ENCODE peak calls at places on chromosomes 4 and X, in six cellular contexts. T is fibroblast of lung, X is NT2/D1, A is mammary epithelial cell, U is astrocyte, S is H9. D is an unnamed sample. For H3K4me1, the result is how much of the 10 kb centered on the place peaks cover.

GRCh38 chrX:108032944-108033343 is 11.9 kb upstream of the VSIG1 start:
- DNase-seq in T (no peak), X (no peak), A (no peak), U (no peak), S (no peak), D (no peak)

GRCh38 chr4:59818656-59819055 is 1381.5 kb upstream of the ADGRL3 start:
- DNase-seq in T (peak), X (no peak), A (no peak), U (peak), S (no peak), D (no peak)

GRCh38 chr4:26065833-26066232 is 151.8 kb downstream of the SMIM20 start:
- DNase-seq in T (peak), X (no peak), A (no peak), U (no peak), S (no peak), D (no peak)

GRCh38 chrX:14412686-14413085 is 116.7 kb upstream of the GLRA2 start:
- DNase-seq in T (no peak), X (no peak), A (peak), U (no peak), S (no peak), D (no peak)

GRCh38 chrX:8913665-8914409 is 112.7 kb upstream of the FAM9A start:
- DNase-seq in T (peak), X (no peak), A (no peak), U (peak), S (no peak), D (peak)

GRCh38 chr4:52957791-52958190 is 95.7 kb downstream of the RASL11B start:
- DNase-seq in T (peak), X (no peak), A (no peak), U (no peak), S (no peak), D (no peak)

GRCh38 chr4:125303058-125303457 is 11.7 kb upstream of the FAT4 start:
- DNase-seq in T (no peak), X (no peak), A (no peak), U (peak), S (no peak), D (peak)

GRCh38 chr4:32102941-32103340 is 1382.8 kb downstream of the PCDH7 start:
- DNase-seq in T (no peak), X (no peak), A (no peak), U (no peak), S (no peak), D (peak)

GRCh38 chr4:65538571-65538970 is 131.7 kb downstream of the EPHA5 start:
- DNase-seq in T (no peak), X (no peak), A (no peak), U (peak), S (no peak), D (peak)

GRCh38 chr4:52173470-52174055 is 122.5 kb downstream of the SPATA18 start:
- DNase-seq in T (peak), X (no peak), A (no peak), U (no peak), S (no peak), D (peak)

GRCh38 chrX:18973527-18974192 is 10.3 kb downstream of the PHKA2 start:
- DNase-seq in T (no peak), X (no peak), A (no peak), U (no peak), S (no peak), D (no peak)

GRCh38 chrX:45714864-45715263 is 514.2 kb upstream of the DIPK2B start:
- DNase-seq in T (peak), X (no peak), A (peak), U (peak), S (no peak), D (peak)

GRCh38 chrX:139094671-139095592 is 383.4 kb upstream of the FGF13 start:
- DNase-seq in T (no peak), X (no peak), A (peak), U (peak), S (no peak), D (no peak)

GRCh38 chr4:16443504-16444088 is 217.3 kb upstream of the TAPT1 start:
- DNase-seq in T (peak), X (peak), A (peak), U (peak), S (no peak), D (peak)

GRCh38 chrX:23704673-23705206 is 37.4 kb downstream of the PRDX4 start:
- DNase-seq in T (no peak), X (no peak), A (no peak), U (no peak), S (no peak), D (no peak)

GRCh38 chr4:83028976-83029375 is 6.0 kb upstream of the COPS4 start:
- DNase-seq in T (no peak), X (no peak), A (no peak), U (no peak), S (no peak), D (no peak)

GRCh38 chrX:115459883-115460564 is 101.0 kb upstream of the PLS3 start:
- DNase-seq in T (peak), X (no peak), A (no peak), U (peak), S (no peak), D (peak)

GRCh38 chrX:18698762-18699650 is 8.4 kb upstream of the PPEF1 start:
- DNase-seq in T (peak), X (no peak), A (no peak), U (no peak), S (no peak), D (no peak)

GRCh38 chr4:122012735-122013134 is 60.9 kb upstream of the TRPC3 start:
- DNase-seq in T (peak), X (no peak), A (no peak), U (peak), S (no peak), D (peak)

GRCh38 chr4:129143359-129143758 is 47.4 kb downstream of the C4orf33 start:
- DNase-seq in T (no peak), X (no peak), A (no peak), U (no peak), S (no peak), D (peak)

GRCh38 chr4:129144755-129145206 is 48.8 kb downstream of the C4orf33 start:
- DNase-seq in T (peak), X (no peak), A (no peak), U (no peak), S (no peak), D (no peak)

GRCh38 chr4:129136433-129136832 is 40.5 kb downstream of the C4orf33 start:
- DNase-seq in T (no peak), X (no peak), A (no peak), U (no peak), S (no peak), D (no peak)

GRCh38 chr4:129138762-129139496 is 43.0 kb downstream of the C4orf33 start:
- DNase-seq in T (no peak), X (no peak), A (peak), U (no peak), S (no peak), D (no peak)

DNA sequence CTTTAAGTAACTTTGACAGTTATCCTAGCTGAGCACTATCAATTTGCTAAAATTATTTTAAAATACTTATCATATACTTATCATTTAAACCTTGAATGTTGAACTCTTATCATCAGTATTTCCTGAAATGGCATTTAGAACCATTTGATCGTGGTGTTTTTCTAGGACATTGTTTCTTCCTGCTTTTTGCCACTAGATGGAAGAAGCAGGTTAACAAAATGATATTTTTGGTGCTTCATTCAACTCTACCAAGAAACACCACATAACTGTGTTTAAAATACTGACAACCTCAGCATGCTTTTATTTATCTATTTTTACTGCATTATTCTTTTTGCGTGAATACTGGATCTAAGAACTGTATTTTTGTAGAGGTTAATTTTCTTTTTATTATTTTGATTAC is 44.6 kb downstream of the C4orf33 start:
- DNase-seq in T (peak), X (no peak), A (no peak), U (no peak), S (no peak), D (peak)
- H3K9ac ChIP-seq in T (no peak), X (no peak), A (no peak), U (no peak), S (no peak), D (no peak)

GRCh38 chr4:6694177-6694901 is 661 bp downstream of the S100P start:
- DNase-seq in T (no peak), X (no peak), A (no peak), U (no peak), S (no peak), D (no peak)

GRCh38 chr4:6696611-6697010 is 2.9 kb downstream of the S100P start:
- DNase-seq in T (no peak), X (no peak), A (peak), U (no peak), S (no peak), D (no peak)

GRCh38 chr4:6697096-6697495 is 3.4 kb downstream of the S100P start:
- DNase-seq in T (no peak), X (no peak), A (peak), U (no peak), S (no peak), D (no peak)

GRCh38 chr4:6693274-6694176 is at the start of gene S100P:
- DNase-seq in T (no peak), X (no peak), A (no peak), U (no peak), S (no peak), D (no peak)

GRCh38 chr4:6695660-6696581 is 2.2 kb downstream of the S100P start:
- DNase-seq in T (no peak), X (no peak), A (peak), U (no peak), S (no peak), D (no peak)
- H3K4me1 ChIP-seq in T (under half), X (under half), A (under half), U (under half), S (under half), D (under half)

GRCh38 chr4:90127223-90127705 is at the start of gene CCSER1:
- DNase-seq in T (peak), X (no peak), A (peak), U (peak), S (peak), D (peak)
- H3K9ac ChIP-seq in T (no peak), X (peak), A (no peak), U (peak), S (peak), D (no peak)

GRCh38 chr4:104421576-104421975 is 73.1 kb downstream of the CXXC4 start:
- DNase-seq in T (no peak), X (no peak), A (no peak), U (peak), S (no peak), D (no peak)

GRCh38 chr4:104425003-104425402 is 69.7 kb downstream of the CXXC4 start:
- DNase-seq in T (no peak), X (no peak), A (no peak), U (no peak), S (no peak), D (no peak)

GRCh38 chr4:104420766-104421165 is 73.9 kb downstream of the CXXC4 start:
- DNase-seq in T (peak), X (no peak), A (no peak), U (peak), S (no peak), D (no peak)

GRCh38 chr4:104425948-104426347 is 68.7 kb downstream of the CXXC4 start:
- DNase-seq in T (no peak), X (no peak), A (no peak), U (no peak), S (no peak), D (no peak)

DNA sequence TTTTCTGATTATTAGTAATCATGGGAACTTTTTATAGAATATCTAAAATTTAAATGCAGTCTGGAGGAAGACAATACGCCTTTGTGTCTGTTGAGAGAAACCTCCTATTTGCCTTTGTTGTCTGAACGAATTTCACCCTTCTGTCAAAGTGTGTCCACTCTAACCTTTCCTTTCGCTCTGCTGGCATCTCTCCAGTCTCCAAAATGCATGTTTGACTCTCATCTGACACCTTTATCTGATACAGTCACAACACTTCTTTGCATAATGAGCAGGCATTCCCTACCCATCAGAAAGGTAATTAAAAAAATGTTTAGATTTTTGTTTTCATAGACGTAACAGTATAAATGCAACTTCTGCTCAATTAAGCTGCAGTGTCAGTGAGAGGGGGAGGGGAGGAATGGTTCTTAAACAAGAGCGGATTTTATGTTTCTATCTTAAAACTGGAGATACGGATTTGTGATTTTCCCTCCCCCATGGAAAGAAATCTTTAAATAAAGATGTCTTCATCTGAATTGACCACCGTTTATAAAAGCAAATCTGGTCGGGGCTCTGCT is 70.2 kb downstream of the CXXC4 start:
- DNase-seq in T (peak), X (no peak), A (no peak), U (no peak), S (no peak), D (no peak)
- H3K4me1 ChIP-seq in T (under half), X (under half), A (under half), U (under half), S (under half), D (under half)

GRCh38 chr4:55547918-55548317 is 1.2 kb upstream of the CLOCK start:
- DNase-seq in T (no peak), X (no peak), A (no peak), U (no peak), S (no peak), D (no peak)
- H3K9ac ChIP-seq in T (no peak), X (peak), A (peak), U (peak), S (no peak), D (peak)

DNA sequence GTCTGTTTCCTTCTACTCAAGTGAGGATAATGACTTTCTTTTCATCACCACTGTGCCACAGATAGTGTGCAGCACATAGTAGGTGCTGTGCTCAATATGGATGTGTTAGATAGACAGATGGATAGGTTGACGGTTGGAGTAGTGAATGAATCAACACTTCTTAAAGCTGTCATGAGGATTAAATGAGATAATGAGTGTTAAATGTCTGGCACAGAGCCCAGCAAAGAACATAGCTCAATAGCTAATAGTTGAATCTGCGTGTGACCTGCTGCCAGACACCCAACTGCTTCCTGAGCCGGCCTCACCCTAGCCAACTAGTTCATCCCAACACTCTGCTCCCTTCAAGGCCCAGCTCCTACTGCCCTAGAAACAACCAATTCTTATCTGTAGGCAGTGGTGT is 67.7 kb upstream of the PJA1 start:
- DNase-seq in T (no peak), X (no peak), A (no peak), U (no peak), S (no peak), D (no peak)
- H3K4me1 ChIP-seq in T (under half), X (under half), A (under half), U (under half), S (under half), D (under half)

GRCh38 chr4:84583871-84584373 is 995 bp downstream of the CDS1 start:
- DNase-seq in T (peak), X (no peak), A (no peak), U (no peak), S (no peak), D (peak)

GRCh38 chr4:84585276-84585675 is 2.3 kb downstream of the CDS1 start:
- DNase-seq in T (no peak), X (no peak), A (no peak), U (no peak), S (no peak), D (no peak)

GRCh38 chr4:84579410-84579791 is 3.5 kb upstream of the CDS1 start:
- DNase-seq in T (no peak), X (no peak), A (no peak), U (no peak), S (peak), D (no peak)

GRCh38 chr4:84582988-84583870 is at the start of gene CDS1:
- DNase-seq in T (no peak), X (no peak), A (peak), U (no peak), S (peak), D (peak)

GRCh38 chr4:84582302-84582987 is 482 bp upstream of the CDS1 start:
- DNase-seq in T (peak), X (peak), A (peak), U (peak), S (peak), D (peak)
- H3K9ac ChIP-seq in T (no peak), X (peak), A (peak), U (peak), S (peak), D (no peak)

GRCh38 chr4:1374706-1375045 is 27.7 kb downstream of the UVSSA start:
- DNase-seq in T (no peak), X (no peak), A (no peak), U (no peak), S (no peak), D (no peak)
- H3K4me1 ChIP-seq in T (under half), X (under half), A (under half), U (under half), S (under half), D (under half)